ENCODE peak calls at places on chromosomes 7 and 10, in seven cellular contexts. J is activated naive CD8-positive, alpha-beta T cell treated with anti-CD3 and anti-CD28 coated beads, Interleukin-2, amount 50 U/mL, for 16 hours; I is NCI-H1417; D is OCI-LY7; R is left lung; A is NCI-H1105; Z is NCI-H2081. N is an unnamed sample.
A peak's percentile ranks its signal among the peaks of the same experiment; 100 is the strongest.

GRCh38 chr7:23473848-23474097 is 3.5 kb upstream of the IGF2BP3 start:
- DNase-seq in J (no peak), I (no peak), D (no peak), R (peak; percentile 32), A (peak; percentile 77), Z (peak; percentile 75), N (no peak)

GRCh38 chr7:31370610-31371009 is 30.1 kb upstream of the NEUROD6 start:
- DNase-seq in J (no peak), I (no peak), D (no peak), R (no peak), A (no peak), Z (no peak), N (no peak)

GRCh38 chr7:70486977-70487376 is 645.0 kb upstream of the GALNT17 start:
- DNase-seq in J (no peak), I (no peak), D (no peak), R (no peak), A (no peak), Z (no peak), N (no peak)

GRCh38 chr7:50142421-50143113 is 49.5 kb upstream of the ZPBP start:
- DNase-seq in J (no peak), I (peak; percentile 63), D (peak; percentile 80), R (no peak), A (peak; percentile 11), Z (peak; percentile 55), N (peak; percentile 7)

GRCh38 chr7:74506329-74506724 is 52.6 kb downstream of the GTF2IRD1 start:
- DNase-seq in J (no peak), I (no peak), D (no peak), R (no peak), A (no peak), Z (no peak), N (no peak)

GRCh38 chr10:72694476-72695369 is 2.8 kb downstream of the MCU start:
- DNase-seq in J (no peak), I (peak; percentile 8), D (peak; percentile 33), R (no peak), A (no peak), Z (no peak), N (no peak)

GRCh38 chr10:70458329-70459060 is 17.0 kb upstream of the NODAL start:
- DNase-seq in J (no peak), I (peak; percentile 45), D (no peak), R (peak; percentile 64), A (no peak), Z (no peak), N (no peak)

GRCh38 chr7:148914208-148914777 is 30.2 kb upstream of the EZH2 start:
- DNase-seq in J (no peak), I (no peak), D (no peak), R (no peak), A (no peak), Z (no peak), N (no peak)

GRCh38 chr7:83038787-83039186 is 123.9 kb downstream of the PCLO start:
- DNase-seq in J (no peak), I (no peak), D (no peak), R (no peak), A (no peak), Z (no peak), N (no peak)

GRCh38 chr10:132257271-132257670 is 50.5 kb downstream of the STK32C start:
- DNase-seq in J (no peak), I (peak; percentile 1), D (no peak), R (no peak), A (no peak), Z (no peak), N (no peak)